ENCODE peak calls at places on chromosomes 13 and 19, in nine cellular contexts. One of them, this sample, is unnamed.
A peak's percentile ranks its signal among the peaks of the same experiment; 100 is the strongest.

GRCh38 chr19:11397089-11397610 is 13.0 kb upstream of the EPOR start:
- DNase-seq in AG04450: no peak
- DNase-seq in tibial nerve: no peak
- DNase-seq in HFF-Myc: no peak
- DNase-seq in lung: no peak
- DNase-seq in neural progenitor cell: no peak
- DNase-seq in dorsolateral prefrontal cortex: no peak
- DNase-seq in choroid plexus epithelial cell: no peak
- DNase-seq in transverse colon: no peak
- DNase-seq in this sample: no peak

GRCh38 chr13:94233401-94233800 is 246.1 kb downstream of the DCT start:
- DNase-seq in AG04450: peak; percentile 79
- DNase-seq in tibial nerve: peak; percentile 12
- DNase-seq in HFF-Myc: peak; percentile 69
- DNase-seq in lung: no peak
- DNase-seq in neural progenitor cell: no peak
- DNase-seq in dorsolateral prefrontal cortex: peak; percentile 72
- DNase-seq in choroid plexus epithelial cell: peak; percentile 99
- DNase-seq in transverse colon: no peak
- DNase-seq in this sample: peak; percentile 98

GRCh38 chr19:33302974-33303790 is 848 bp upstream of the CEBPA start:
- DNase-seq in AG04450: no peak
- DNase-seq in tibial nerve: no peak
- DNase-seq in HFF-Myc: no peak
- DNase-seq in lung: no peak
- DNase-seq in neural progenitor cell: peak; percentile 84
- DNase-seq in dorsolateral prefrontal cortex: no peak
- DNase-seq in choroid plexus epithelial cell: peak; percentile 65
- DNase-seq in transverse colon: peak; percentile 59
- DNase-seq in this sample: peak; percentile 65

GRCh38 chr19:3440082-3440481 is 40.2 kb downstream of the SMIM24 start:
- DNase-seq in AG04450: no peak
- DNase-seq in tibial nerve: peak; percentile 50
- DNase-seq in HFF-Myc: no peak
- DNase-seq in lung: peak; percentile 50
- DNase-seq in neural progenitor cell: peak; percentile 50
- DNase-seq in dorsolateral prefrontal cortex: no peak
- DNase-seq in choroid plexus epithelial cell: no peak
- DNase-seq in transverse colon: peak; percentile 69
- DNase-seq in this sample: no peak

GRCh38 chr13:105087941-105088340 is 1447.5 kb downstream of the EFNB2 start:
- DNase-seq in AG04450: no peak
- DNase-seq in tibial nerve: no peak
- DNase-seq in HFF-Myc: no peak
- DNase-seq in lung: no peak
- DNase-seq in neural progenitor cell: no peak
- DNase-seq in dorsolateral prefrontal cortex: no peak
- DNase-seq in choroid plexus epithelial cell: no peak
- DNase-seq in transverse colon: no peak
- DNase-seq in this sample: no peak

GRCh38 chr13:111312944-111313590 is 7.4 kb upstream of the TEX29 start:
- DNase-seq in AG04450: no peak
- DNase-seq in tibial nerve: no peak
- DNase-seq in HFF-Myc: no peak
- DNase-seq in lung: no peak
- DNase-seq in neural progenitor cell: no peak
- DNase-seq in dorsolateral prefrontal cortex: no peak
- DNase-seq in choroid plexus epithelial cell: no peak
- DNase-seq in transverse colon: no peak
- DNase-seq in this sample: no peak

GRCh38 chr13:112690242-112690943 is 555 bp downstream of the ATP11A start:
- DNase-seq in AG04450: no peak
- DNase-seq in tibial nerve: no peak
- DNase-seq in HFF-Myc: no peak
- DNase-seq in lung: no peak
- DNase-seq in neural progenitor cell: peak; percentile 81
- DNase-seq in dorsolateral prefrontal cortex: no peak
- DNase-seq in choroid plexus epithelial cell: peak; percentile 23
- DNase-seq in transverse colon: peak; percentile 38
- DNase-seq in this sample: peak; percentile 43

GRCh38 chr13:44843403-44843802 is 145.9 kb downstream of the NUFIP1 start:
- DNase-seq in AG04450: no peak
- DNase-seq in tibial nerve: no peak
- DNase-seq in HFF-Myc: no peak
- DNase-seq in lung: no peak
- DNase-seq in neural progenitor cell: no peak
- DNase-seq in dorsolateral prefrontal cortex: no peak
- DNase-seq in choroid plexus epithelial cell: peak; percentile 44
- DNase-seq in transverse colon: no peak
- DNase-seq in this sample: peak; percentile 53

GRCh38 chr13:19782049-19782726 is 557 bp downstream of the PSPC1 start:
- DNase-seq in AG04450: no peak
- DNase-seq in tibial nerve: peak; percentile 36
- DNase-seq in HFF-Myc: no peak
- DNase-seq in lung: peak; percentile 47
- DNase-seq in neural progenitor cell: peak; percentile 58
- DNase-seq in dorsolateral prefrontal cortex: peak; percentile 60
- DNase-seq in choroid plexus epithelial cell: peak; percentile 67
- DNase-seq in transverse colon: peak; percentile 61
- DNase-seq in this sample: peak; percentile 59

GRCh38 chr19:4136680-4137088 is 12.8 kb upstream of the MAP2K2 start:
- DNase-seq in AG04450: no peak
- DNase-seq in tibial nerve: no peak
- DNase-seq in HFF-Myc: no peak
- DNase-seq in lung: no peak
- DNase-seq in neural progenitor cell: no peak
- DNase-seq in dorsolateral prefrontal cortex: no peak
- DNase-seq in choroid plexus epithelial cell: no peak
- DNase-seq in transverse colon: peak; percentile 56
- DNase-seq in this sample: no peak

GRCh38 chr13:114315074-114315785 is 927 bp downstream of the CHAMP1 start:
- DNase-seq in AG04450: no peak
- DNase-seq in tibial nerve: no peak
- DNase-seq in HFF-Myc: no peak
- DNase-seq in lung: no peak
- DNase-seq in neural progenitor cell: no peak
- DNase-seq in dorsolateral prefrontal cortex: no peak
- DNase-seq in choroid plexus epithelial cell: no peak
- DNase-seq in transverse colon: no peak
- DNase-seq in this sample: no peak

GRCh38 chr19:56139847-56140582 is 1.1 kb upstream of the ZNF444 start:
- DNase-seq in AG04450: no peak
- DNase-seq in tibial nerve: no peak
- DNase-seq in HFF-Myc: no peak
- DNase-seq in lung: no peak
- DNase-seq in neural progenitor cell: no peak
- DNase-seq in dorsolateral prefrontal cortex: no peak
- DNase-seq in choroid plexus epithelial cell: peak; percentile 11
- DNase-seq in transverse colon: no peak
- DNase-seq in this sample: peak; percentile 21

GRCh38 chr19:1154731-1155351 is 19.2 kb downstream of the SBNO2 start:
- DNase-seq in AG04450: peak; percentile 60
- DNase-seq in tibial nerve: peak; percentile 86
- DNase-seq in HFF-Myc: no peak
- DNase-seq in lung: peak; percentile 93
- DNase-seq in neural progenitor cell: no peak
- DNase-seq in dorsolateral prefrontal cortex: no peak
- DNase-seq in choroid plexus epithelial cell: peak; percentile 93
- DNase-seq in transverse colon: peak; percentile 89
- DNase-seq in this sample: peak; percentile 92

GRCh38 chr13:45143346-45143751 is 23.0 kb downstream of the GTF2F2 start:
- DNase-seq in AG04450: peak; percentile 41
- DNase-seq in tibial nerve: no peak
- DNase-seq in HFF-Myc: no peak
- DNase-seq in lung: no peak
- DNase-seq in neural progenitor cell: no peak
- DNase-seq in dorsolateral prefrontal cortex: peak; percentile 54
- DNase-seq in choroid plexus epithelial cell: peak; percentile 13
- DNase-seq in transverse colon: no peak
- DNase-seq in this sample: peak; percentile 54

GRCh38 chr13:79455331-79455730 is 25.6 kb upstream of the NDFIP2 start:
- DNase-seq in AG04450: no peak
- DNase-seq in tibial nerve: no peak
- DNase-seq in HFF-Myc: no peak
- DNase-seq in lung: no peak
- DNase-seq in neural progenitor cell: no peak
- DNase-seq in dorsolateral prefrontal cortex: no peak
- DNase-seq in choroid plexus epithelial cell: peak; percentile 75
- DNase-seq in transverse colon: no peak
- DNase-seq in this sample: peak; percentile 63

GRCh38 chr13:46667687-46668281 is 114.8 kb downstream of the LRCH1 start:
- DNase-seq in AG04450: no peak
- DNase-seq in tibial nerve: no peak
- DNase-seq in HFF-Myc: no peak
- DNase-seq in lung: no peak
- DNase-seq in neural progenitor cell: no peak
- DNase-seq in dorsolateral prefrontal cortex: no peak
- DNase-seq in choroid plexus epithelial cell: no peak
- DNase-seq in transverse colon: no peak
- DNase-seq in this sample: peak; percentile 33
- H3K4me3 ChIP-seq in AG04450: peak overlapping the region; percentile 43
- H3K4me3 ChIP-seq in tibial nerve: peak overlapping the region; percentile 36
- H3K4me3 ChIP-seq in HFF-Myc: no peak overlapping the region
- H3K4me3 ChIP-seq in lung: no peak overlapping the region
- H3K4me3 ChIP-seq in neural progenitor cell: no peak overlapping the region
- H3K4me3 ChIP-seq in dorsolateral prefrontal cortex: peak overlapping the region; percentile 29
- H3K4me3 ChIP-seq in choroid plexus epithelial cell: peak overlapping the region; percentile 28
- H3K4me3 ChIP-seq in transverse colon: no peak overlapping the region
- H3K4me3 ChIP-seq in this sample: peak overlapping the region; percentile 16

GRCh38 chr19:18931316-18932162 is 9.5 kb downstream of the HOMER3 start:
- DNase-seq in AG04450: no peak
- DNase-seq in tibial nerve: no peak
- DNase-seq in HFF-Myc: no peak
- DNase-seq in lung: no peak
- DNase-seq in neural progenitor cell: no peak
- DNase-seq in dorsolateral prefrontal cortex: no peak
- DNase-seq in choroid plexus epithelial cell: no peak
- DNase-seq in transverse colon: no peak
- DNase-seq in this sample: no peak

GRCh38 chr19:18929311-18929710 is 9.8 kb downstream of the DDX49 start:
- DNase-seq in AG04450: no peak
- DNase-seq in tibial nerve: no peak
- DNase-seq in HFF-Myc: no peak
- DNase-seq in lung: no peak
- DNase-seq in neural progenitor cell: no peak
- DNase-seq in dorsolateral prefrontal cortex: no peak
- DNase-seq in choroid plexus epithelial cell: no peak
- DNase-seq in transverse colon: no peak
- DNase-seq in this sample: no peak

GRCh38 chr19:18933297-18933696 is 7.7 kb downstream of the HOMER3 start:
- DNase-seq in AG04450: no peak
- DNase-seq in tibial nerve: no peak
- DNase-seq in HFF-Myc: no peak
- DNase-seq in lung: no peak
- DNase-seq in neural progenitor cell: peak; percentile 26
- DNase-seq in dorsolateral prefrontal cortex: no peak
- DNase-seq in choroid plexus epithelial cell: no peak
- DNase-seq in transverse colon: no peak
- DNase-seq in this sample: no peak

GRCh38 chr19:18928018-18928805 is 8.7 kb downstream of the DDX49 start:
- DNase-seq in AG04450: no peak
- DNase-seq in tibial nerve: no peak
- DNase-seq in HFF-Myc: no peak
- DNase-seq in lung: no peak
- DNase-seq in neural progenitor cell: no peak
- DNase-seq in dorsolateral prefrontal cortex: no peak
- DNase-seq in choroid plexus epithelial cell: no peak
- DNase-seq in transverse colon: no peak
- DNase-seq in this sample: no peak

DNA sequence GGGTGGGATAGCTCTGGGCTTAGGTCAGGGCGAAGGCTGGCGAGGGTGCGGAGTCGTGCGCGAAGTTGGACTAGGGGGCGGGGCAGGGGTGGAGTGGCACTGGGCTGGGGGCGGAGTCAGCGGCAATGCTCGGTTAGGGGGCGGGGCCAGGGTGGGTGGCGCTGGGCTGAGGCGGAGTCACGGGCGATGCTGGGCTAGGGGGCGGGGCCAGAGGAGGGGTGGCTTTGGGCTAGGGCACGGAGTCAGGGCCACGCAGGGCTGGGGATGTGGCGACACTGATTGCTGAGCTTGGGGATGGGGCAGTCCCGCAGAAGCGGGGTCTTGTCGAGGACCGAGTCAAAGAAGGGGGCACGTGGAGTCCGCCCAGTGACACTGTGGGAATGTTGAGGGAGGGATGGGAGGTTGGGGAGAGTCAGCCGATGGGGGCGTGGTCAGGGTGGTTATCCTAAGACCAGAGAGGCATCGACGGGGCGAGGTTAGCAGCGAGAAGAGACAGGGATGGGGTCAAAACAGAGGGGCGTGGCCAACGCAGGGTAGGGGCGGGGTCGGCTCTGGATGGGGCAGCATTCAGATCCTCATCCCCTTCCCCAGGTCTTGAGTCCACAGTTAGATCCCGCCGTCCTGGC is 8.7 kb downstream of the HOMER3 start:
- DNase-seq in AG04450: no peak
- DNase-seq in tibial nerve: peak; percentile 73
- DNase-seq in HFF-Myc: no peak
- DNase-seq in lung: peak; percentile 81
- DNase-seq in neural progenitor cell: peak; percentile 97
- DNase-seq in dorsolateral prefrontal cortex: peak; percentile 86
- DNase-seq in choroid plexus epithelial cell: peak; percentile 64
- DNase-seq in transverse colon: peak; percentile 90
- DNase-seq in this sample: peak; percentile 55
- H3K4me3 ChIP-seq in AG04450: no peak overlapping the region
- H3K4me3 ChIP-seq in tibial nerve: peak overlapping the region; percentile 23
- H3K4me3 ChIP-seq in HFF-Myc: no peak overlapping the region
- H3K4me3 ChIP-seq in lung: no peak overlapping the region
- H3K4me3 ChIP-seq in neural progenitor cell: peak overlapping the region; percentile 35
- H3K4me3 ChIP-seq in dorsolateral prefrontal cortex: peak overlapping the region; percentile 57
- H3K4me3 ChIP-seq in choroid plexus epithelial cell: peak overlapping the region; percentile 40
- H3K4me3 ChIP-seq in transverse colon: no peak overlapping the region
- H3K4me3 ChIP-seq in this sample: no peak overlapping the region

DNA sequence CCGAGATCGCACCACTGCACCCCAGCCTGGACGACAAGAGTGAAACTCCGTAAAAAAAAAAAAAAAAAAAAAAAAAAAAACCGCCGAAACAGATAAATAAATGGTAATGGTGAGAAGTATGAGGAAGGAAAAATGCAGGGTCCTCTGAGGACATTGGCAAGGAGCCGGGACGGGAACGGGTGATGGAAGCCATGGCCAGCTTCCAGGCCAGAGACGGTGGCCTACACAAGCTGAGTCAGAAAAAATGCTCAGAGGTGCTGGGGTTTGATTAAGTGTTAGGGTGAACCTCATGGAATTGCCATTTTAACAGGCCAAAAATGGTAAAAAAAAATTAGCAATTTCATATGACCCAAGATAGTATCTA is 873 bp upstream of the ZSWIM4 start:
- DNase-seq in AG04450: peak; percentile 87
- DNase-seq in tibial nerve: peak; percentile 86
- DNase-seq in HFF-Myc: peak; percentile 75
- DNase-seq in lung: peak; percentile 61
- DNase-seq in neural progenitor cell: no peak
- DNase-seq in dorsolateral prefrontal cortex: peak; percentile 59
- DNase-seq in choroid plexus epithelial cell: peak; percentile 99
- DNase-seq in transverse colon: peak; percentile 78
- DNase-seq in this sample: peak; percentile 97
- H3K4me3 ChIP-seq in AG04450: peak overlapping the region; percentile 87
- H3K4me3 ChIP-seq in tibial nerve: peak overlapping the region; percentile 86
- H3K4me3 ChIP-seq in HFF-Myc: peak overlapping the region; percentile 72
- H3K4me3 ChIP-seq in lung: peak overlapping the region; percentile 3
- H3K4me3 ChIP-seq in neural progenitor cell: peak overlapping the region; percentile 60
- H3K4me3 ChIP-seq in dorsolateral prefrontal cortex: peak overlapping the region; percentile 91
- H3K4me3 ChIP-seq in choroid plexus epithelial cell: peak overlapping the region; percentile 73
- H3K4me3 ChIP-seq in transverse colon: peak overlapping the region; percentile 75
- H3K4me3 ChIP-seq in this sample: peak overlapping the region; percentile 81

GRCh38 chr19:54369082-54369691 is 4.5 kb upstream of the LAIR1 start:
- DNase-seq in AG04450: no peak
- DNase-seq in tibial nerve: no peak
- DNase-seq in HFF-Myc: no peak
- DNase-seq in lung: no peak
- DNase-seq in neural progenitor cell: no peak
- DNase-seq in dorsolateral prefrontal cortex: no peak
- DNase-seq in choroid plexus epithelial cell: no peak
- DNase-seq in transverse colon: no peak
- DNase-seq in this sample: no peak
- H3K4me3 ChIP-seq in AG04450: no peak overlapping the region
- H3K4me3 ChIP-seq in tibial nerve: peak overlapping the region; percentile 15
- H3K4me3 ChIP-seq in HFF-Myc: no peak overlapping the region
- H3K4me3 ChIP-seq in lung: no peak overlapping the region
- H3K4me3 ChIP-seq in neural progenitor cell: no peak overlapping the region
- H3K4me3 ChIP-seq in dorsolateral prefrontal cortex: no peak overlapping the region
- H3K4me3 ChIP-seq in choroid plexus epithelial cell: no peak overlapping the region
- H3K4me3 ChIP-seq in transverse colon: no peak overlapping the region
- H3K4me3 ChIP-seq in this sample: no peak overlapping the region

This sample was measured in cardiac fibroblast.